ENCODE peak calls at places on chromosomes 11 and 22, in eight cellular contexts. Q is astrocyte; T is fibroblast of lung; O is GM23338; Y is CD8-positive, alpha-beta memory T cell; P is A549; N is MM.1S; G is fibroblast of pulmonary artery. Z is an unnamed sample.
A peak's percentile ranks its signal among the peaks of the same experiment; 100 is the strongest.

GRCh38 chr11:68584097-68584496 is 100.2 kb upstream of the GAL start:
- DNase-seq in Q (no peak), T (no peak), O (peak; percentile 93), Y (peak; percentile 41), P (peak; percentile 30), N (peak; percentile 28), G (peak; percentile 25), Z (no peak)

GRCh38 chr11:11486002-11486401 is 133.0 kb upstream of the CSNK2A3 start:
- DNase-seq in Q (no peak), T (no peak), O (no peak), Y (no peak), P (no peak), N (no peak), G (no peak), Z (no peak)

GRCh38 chr11:11988862-11989261 is 19.6 kb downstream of the DKK3 start:
- DNase-seq in Q (no peak), T (no peak), O (peak; percentile 26), Y (no peak), P (no peak), N (no peak), G (no peak), Z (no peak)

GRCh38 chr11:105915036-105915435 is 107.0 kb downstream of the MSANTD4 start:
- DNase-seq in Q (no peak), T (no peak), O (peak; percentile 27), Y (no peak), P (no peak), N (no peak), G (no peak), Z (no peak)

GRCh38 chr22:25183959-25184619 is 15.6 kb upstream of the CRYBB3 start:
- DNase-seq in Q (no peak), T (no peak), O (no peak), Y (no peak), P (no peak), N (no peak), G (no peak), Z (no peak)

GRCh38 chr22:23279781-23280180 is 99.5 kb downstream of the BCR start:
- DNase-seq in Q (peak; percentile 20), T (peak; percentile 40), O (no peak), Y (no peak), P (no peak), N (no peak), G (no peak), Z (no peak)

GRCh38 chr22:44620841-44621382 is 81.1 kb upstream of the PRR5 start:
- DNase-seq in Q (no peak), T (no peak), O (no peak), Y (no peak), P (no peak), N (no peak), G (no peak), Z (no peak)

GRCh38 chr22:49971232-49972162 is 10.9 kb downstream of the PIM3 start:
- DNase-seq in Q (no peak), T (peak; percentile 24), O (peak; percentile 61), Y (peak; percentile 60), P (peak; percentile 33), N (peak; percentile 7), G (peak; percentile 64), Z (no peak)

GRCh38 chr11:18726040-18726439 is at the start of gene IGSF22:
- DNase-seq in Q (no peak), T (no peak), O (peak; percentile 76), Y (no peak), P (no peak), N (no peak), G (no peak), Z (no peak)

GRCh38 chr22:36282078-36282831 is 29.3 kb downstream of the APOL1 start:
- DNase-seq in Q (no peak), T (no peak), O (no peak), Y (no peak), P (no peak), N (no peak), G (no peak), Z (no peak)

DNA sequence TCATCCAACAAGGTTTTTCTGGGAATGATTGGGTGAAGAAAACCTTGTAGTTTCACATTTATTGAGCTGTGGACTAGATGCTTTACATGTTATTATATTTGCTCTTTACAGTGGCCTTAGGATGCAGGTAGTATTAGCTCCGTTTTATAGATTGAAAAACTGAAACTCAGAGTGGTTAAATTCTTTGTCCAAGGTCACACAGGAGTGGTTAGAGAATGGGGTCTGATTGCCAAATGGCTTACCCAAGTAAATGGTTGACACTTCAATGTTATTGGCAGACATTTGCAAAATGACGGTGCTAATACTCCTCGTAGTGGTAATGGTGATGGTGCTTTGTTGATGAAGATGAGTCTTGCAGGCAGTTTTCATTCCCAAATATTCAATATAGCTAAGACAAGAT is 2.2 kb downstream of the GTPBP1 start:
- DNase-seq in Q (no peak), T (no peak), O (no peak), Y (no peak), P (no peak), N (no peak), G (no peak), Z (no peak)
- H3K4me3 ChIP-seq in Q (no peak overlapping the region), T (peak overlapping the region; percentile 96), O (peak overlapping the region; percentile 83), Y (no peak overlapping the region), P (no peak overlapping the region), N (peak overlapping the region; percentile 80), G (no peak overlapping the region), Z (peak overlapping the region; percentile 78)

DNA sequence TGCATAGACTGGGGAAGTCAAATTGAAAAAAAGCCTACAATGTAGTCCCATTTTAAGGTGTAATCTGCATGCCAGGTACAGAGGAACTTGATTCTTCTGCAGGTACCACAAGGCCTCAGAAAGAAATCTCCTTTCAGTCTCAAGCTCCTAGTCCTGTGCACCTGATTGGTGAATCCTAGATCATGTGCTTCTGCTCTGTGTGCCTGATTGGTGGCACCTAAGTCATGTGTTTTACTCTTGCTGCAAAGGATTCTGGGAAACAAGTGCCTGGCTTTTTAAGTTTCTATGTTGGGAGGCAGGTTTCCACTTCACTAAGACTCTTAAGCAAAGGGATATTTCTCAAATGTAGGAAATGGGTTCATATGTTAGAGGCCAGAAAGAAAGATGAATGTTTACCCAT is 29.1 kb downstream of the INSC start:
- DNase-seq in Q (no peak), T (no peak), O (no peak), Y (no peak), P (no peak), N (no peak), G (no peak), Z (no peak)
- H3K4me3 ChIP-seq in Q (no peak overlapping the region), T (no peak overlapping the region), O (no peak overlapping the region), Y (no peak overlapping the region), P (no peak overlapping the region), N (no peak overlapping the region), G (no peak overlapping the region), Z (no peak overlapping the region)

GRCh38 chr11:124611016-124611571 is at the start of gene PANX3:
- DNase-seq in Q (peak; percentile 46), T (peak; percentile 52), O (no peak), Y (no peak), P (no peak), N (no peak), G (no peak), Z (no peak)
- H3K4me3 ChIP-seq in Q (no peak within 1 kb of the TSS), T (no peak within 1 kb of the TSS), O (no peak within 1 kb of the TSS), Y (no peak within 1 kb of the TSS), P (no peak within 1 kb of the TSS), N (no peak within 1 kb of the TSS), G (no peak within 1 kb of the TSS), Z (no peak within 1 kb of the TSS)

DNA sequence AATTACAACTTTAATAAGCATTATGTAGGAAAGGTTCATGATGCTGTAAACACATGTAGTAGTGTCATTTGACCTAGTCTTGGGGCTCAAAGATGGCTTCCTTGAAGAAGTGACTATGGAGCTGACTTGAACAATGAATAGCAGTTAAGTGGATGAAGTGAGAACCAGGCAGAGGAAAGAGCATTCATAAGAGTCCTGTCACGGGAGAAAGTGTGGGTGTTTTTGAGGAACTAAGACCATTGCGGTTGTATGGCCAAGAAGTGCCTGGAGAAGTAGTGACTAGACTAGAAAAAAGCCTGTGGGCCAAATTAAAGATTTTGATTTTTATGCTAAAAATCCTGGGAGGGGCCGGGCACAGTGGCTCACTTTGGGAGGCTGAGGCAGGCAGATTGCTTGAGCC is 7.2 kb upstream of the IL18BP start:
- DNase-seq in Q (no peak), T (no peak), O (no peak), Y (no peak), P (no peak), N (no peak), G (no peak), Z (no peak)
- H3K4me3 ChIP-seq in Q (no peak overlapping the region), T (no peak overlapping the region), O (no peak overlapping the region), Y (no peak overlapping the region), P (no peak overlapping the region), N (no peak overlapping the region), G (no peak overlapping the region), Z (no peak overlapping the region)

DNA sequence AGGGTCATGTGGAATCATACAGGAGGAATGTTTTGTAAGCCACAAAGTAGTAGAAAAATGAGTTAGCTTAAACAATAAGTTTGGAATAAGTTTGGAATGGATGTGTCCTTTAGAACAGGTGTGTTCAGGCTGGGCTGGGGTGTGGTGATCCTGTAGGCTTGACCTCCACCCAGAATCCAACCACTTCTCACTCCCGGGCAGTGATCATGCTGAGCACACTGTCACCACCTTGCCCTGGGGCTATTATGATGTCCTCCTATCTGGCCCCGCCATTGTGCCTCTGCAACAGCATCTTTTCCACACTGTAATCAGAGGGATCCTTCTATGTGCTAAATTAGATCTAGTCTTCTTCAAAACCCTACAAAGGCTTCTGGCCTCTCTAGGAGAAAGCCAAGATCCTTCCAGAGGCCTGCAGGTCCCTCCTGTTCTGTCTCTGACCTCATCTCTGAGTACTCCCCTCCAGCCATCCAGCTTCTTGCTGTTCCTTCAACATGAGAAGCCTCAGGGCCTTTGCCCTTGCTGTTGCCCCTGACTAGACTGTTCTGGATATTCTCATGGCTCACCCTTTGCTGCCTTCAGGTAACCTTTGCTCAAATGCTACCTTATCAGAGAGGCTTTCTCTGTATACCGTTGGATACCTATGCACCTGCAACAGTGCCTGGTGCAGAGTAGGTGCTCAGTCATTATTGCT is 18.8 kb upstream of the ACCSL start:
- DNase-seq in Q (no peak), T (no peak), O (no peak), Y (no peak), P (no peak), N (no peak), G (no peak), Z (no peak)
- H3K4me3 ChIP-seq in Q (no peak overlapping the region), T (no peak overlapping the region), O (no peak overlapping the region), Y (no peak overlapping the region), P (no peak overlapping the region), N (no peak overlapping the region), G (no peak overlapping the region), Z (no peak overlapping the region)

DNA sequence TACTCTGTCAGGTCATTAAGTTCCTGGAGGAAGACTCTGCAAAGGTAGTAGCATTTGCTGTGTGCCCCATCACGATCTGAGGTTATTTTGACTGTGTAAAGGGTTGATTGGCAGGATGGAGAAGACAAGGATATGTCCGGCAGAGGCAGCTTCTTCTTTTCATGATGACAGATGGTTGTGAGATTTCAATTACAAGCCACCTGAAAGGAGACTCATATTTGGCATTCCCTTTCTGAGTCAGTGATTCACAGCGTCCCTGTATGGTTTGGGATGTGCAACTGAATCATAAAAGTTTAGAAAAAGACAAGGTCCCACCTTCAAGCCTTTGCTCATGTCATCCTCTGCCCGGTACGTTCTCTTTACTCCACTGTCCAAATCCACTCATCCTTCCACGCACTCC is 113.4 kb downstream of the MTNR1B start:
- DNase-seq in Q (no peak), T (no peak), O (no peak), Y (no peak), P (no peak), N (no peak), G (no peak), Z (no peak)
- H3K4me3 ChIP-seq in Q (no peak overlapping the region), T (no peak overlapping the region), O (no peak overlapping the region), Y (no peak overlapping the region), P (no peak overlapping the region), N (no peak overlapping the region), G (no peak overlapping the region), Z (no peak overlapping the region)